ENCODE peak calls at places on chromosomes 1 and 21, in seven cellular contexts. Q is GM20000, F is stomach, C is cardiac muscle cell, D is psoas muscle, B is gastrocnemius medialis, H is HFFc6. N is an unnamed sample.

GRCh38 chr1:117363591-117364048 is 3.6 kb upstream of the MAN1A2 start:
- DNase-seq in Q (no peak), F (no peak), C (no peak), D (no peak), B (no peak), H (no peak), N (no peak)

GRCh38 chr1:59343576-59343840 is 46.6 kb downstream of the FGGY start:
- DNase-seq in Q (no peak), F (no peak), C (no peak), D (no peak), B (no peak), H (no peak), N (no peak)

GRCh38 chr1:223819730-223820514 is 25.8 kb downstream of the TP53BP2 start:
- DNase-seq in Q (no peak), F (no peak), C (peak; percentile 85), D (no peak), B (no peak), H (peak; percentile 24), N (no peak)

GRCh38 chr1:185393205-185393604 is 76.2 kb upstream of the IVNS1ABP start:
- DNase-seq in Q (no peak), F (no peak), C (no peak), D (no peak), B (no peak), H (no peak), N (no peak)

GRCh38 chr1:231827337-231828105 is 200.9 kb downstream of the DISC1 start:
- DNase-seq in Q (no peak), F (no peak), C (peak; percentile 76), D (no peak), B (no peak), H (peak; percentile 90), N (no peak)

GRCh38 chr1:52603301-52603675 is 1.1 kb downstream of the GPX7 start:
- DNase-seq in Q (peak; percentile 23), F (no peak), C (peak; percentile 31), D (no peak), B (no peak), H (no peak), N (no peak)

GRCh38 chr1:201593200-201593828 is 54.4 kb downstream of the NAV1 start:
- DNase-seq in Q (no peak), F (no peak), C (peak; percentile 97), D (peak; percentile 64), B (peak; percentile 35), H (peak; percentile 94), N (peak; percentile 82)

GRCh38 chr21:21712761-21713558 is 714.8 kb downstream of the NCAM2 start:
- DNase-seq in Q (no peak), F (no peak), C (peak; percentile 84), D (no peak), B (no peak), H (peak; percentile 40), N (no peak)

GRCh38 chr1:232273071-232273470 is 356.9 kb downstream of the SIPA1L2 start:
- DNase-seq in Q (no peak), F (no peak), C (peak; percentile 45), D (no peak), B (no peak), H (no peak), N (no peak)

GRCh38 chr21:37368536-37369279 is 2.1 kb downstream of the DYRK1A start:
- DNase-seq in Q (no peak), F (no peak), C (peak; percentile 28), D (no peak), B (no peak), H (peak; percentile 67), N (no peak)

GRCh38 chr1:206537141-206537540 is 29.8 kb downstream of the RASSF5 start:
- DNase-seq in Q (no peak), F (no peak), C (peak; percentile 44), D (no peak), B (no peak), H (no peak), N (no peak)

GRCh38 chr1:72442251-72442650 is 159.9 kb upstream of the NEGR1 start:
- DNase-seq in Q (no peak), F (no peak), C (peak; percentile 2), D (no peak), B (no peak), H (peak; percentile 15), N (no peak)

GRCh38 chr1:162892916-162893714 is 32.1 kb upstream of the CCDC190 start:
- DNase-seq in Q (no peak), F (no peak), C (peak; percentile 68), D (no peak), B (no peak), H (no peak), N (no peak)

GRCh38 chr1:184743062-184743756 is 11.4 kb downstream of the EDEM3 start:
- DNase-seq in Q (peak; percentile 35), F (no peak), C (peak; percentile 45), D (no peak), B (no peak), H (no peak), N (no peak)

GRCh38 chr1:152699746-152700145 is 1.6 kb downstream of the LCE2A start:
- DNase-seq in Q (no peak), F (no peak), C (no peak), D (no peak), B (no peak), H (peak; percentile 48), N (no peak)

GRCh38 chr21:43834146-43834905 is 30.7 kb upstream of the AGPAT3 start:
- DNase-seq in Q (no peak), F (no peak), C (no peak), D (no peak), B (no peak), H (no peak), N (no peak)

GRCh38 chr21:42855143-42855936 is 24.0 kb downstream of the WDR4 start:
- DNase-seq in Q (no peak), F (no peak), C (no peak), D (no peak), B (no peak), H (no peak), N (no peak)

GRCh38 chr1:156080598-156081173 is 1.6 kb downstream of the MEX3A start:
- DNase-seq in Q (no peak), F (no peak), C (no peak), D (no peak), B (no peak), H (no peak), N (no peak)

GRCh38 chr1:9406111-9406510 is 113.4 kb downstream of the SPSB1 start:
- DNase-seq in Q (peak; percentile 42), F (no peak), C (no peak), D (no peak), B (no peak), H (no peak), N (no peak)

GRCh38 chr1:240173836-240174235 is 82.2 kb downstream of the FMN2 start:
- DNase-seq in Q (no peak), F (no peak), C (no peak), D (no peak), B (no peak), H (peak; percentile 19), N (no peak)

GRCh38 chr1:15696956-15697521 is 12.9 kb downstream of the PLEKHM2 start:
- DNase-seq in Q (peak; percentile 85), F (no peak), C (no peak), D (no peak), B (no peak), H (no peak), N (no peak)

GRCh38 chr1:50873458-50874187 is 86.4 kb downstream of the FAF1 start:
- DNase-seq in Q (peak; percentile 58), F (peak; percentile 70), C (peak; percentile 74), D (no peak), B (peak; percentile 4), H (peak; percentile 21), N (peak; percentile 64)

GRCh38 chr1:154272999-154273563 is 652 bp downstream of the HAX1 start:
- DNase-seq in Q (no peak), F (no peak), C (no peak), D (no peak), B (no peak), H (no peak), N (no peak)

GRCh38 chr1:188599313-188599712 is 1770.6 kb downstream of the PLA2G4A start:
- DNase-seq in Q (no peak), F (no peak), C (no peak), D (no peak), B (no peak), H (no peak), N (no peak)
- TF ChIP-seq CTCF in Q (no peak), F (no peak), C (no peak), D (no peak), B (no peak), H (no peak), N (no peak)

DNA sequence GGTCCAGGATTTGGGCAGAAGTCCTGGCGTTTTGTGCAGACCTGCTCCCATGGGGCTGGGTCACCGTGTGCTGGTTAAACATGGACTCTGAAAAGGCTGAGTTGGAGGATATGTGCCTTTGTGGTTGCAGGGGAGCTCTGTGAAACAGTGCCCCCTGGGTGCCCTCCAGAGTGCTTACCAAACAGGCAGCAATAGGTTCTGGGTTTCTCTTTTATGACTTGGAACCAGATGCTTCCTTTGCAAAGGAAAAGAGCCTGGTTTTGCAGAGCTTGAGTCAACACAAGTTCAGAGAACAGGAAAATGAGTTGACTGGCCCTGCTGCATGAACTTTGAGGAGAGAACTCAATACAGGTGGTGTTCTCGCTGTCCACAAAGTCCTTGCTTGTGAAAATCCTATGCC is 288.9 kb downstream of the TM2D1 start:
- DNase-seq in Q (no peak), F (no peak), C (peak; percentile 51), D (no peak), B (no peak), H (no peak), N (no peak)
- TF ChIP-seq CTCF in Q (no peak), F (no peak), C (peak; percentile 33), D (peak; percentile 8), B (peak; percentile 17), H (peak; percentile 29), N (no peak)

GRCh38 chr1:235613617-235614016 is 36.0 kb downstream of the GNG4 start:
- DNase-seq in Q (no peak), F (no peak), C (no peak), D (no peak), B (no peak), H (no peak), N (no peak)

GRCh38 chr1:235617140-235617539 is 32.4 kb downstream of the GNG4 start:
- DNase-seq in Q (no peak), F (no peak), C (no peak), D (no peak), B (no peak), H (no peak), N (no peak)

GRCh38 chr1:235614442-235614954 is 35.1 kb downstream of the GNG4 start:
- DNase-seq in Q (no peak), F (no peak), C (no peak), D (no peak), B (no peak), H (no peak), N (no peak)

GRCh38 chr1:235612761-235613160 is 36.8 kb downstream of the GNG4 start:
- DNase-seq in Q (no peak), F (no peak), C (no peak), D (no peak), B (no peak), H (no peak), N (no peak)

GRCh38 chr1:235617808-235618207 is 31.8 kb downstream of the GNG4 start:
- DNase-seq in Q (no peak), F (no peak), C (peak; percentile 65), D (no peak), B (no peak), H (peak; percentile 78), N (no peak)
- TF ChIP-seq CTCF in Q (no peak), F (no peak), C (peak; percentile 46), D (no peak), B (no peak), H (peak; percentile 74), N (no peak)

GRCh38 chr21:29192999-29193563 is 62.6 kb downstream of the MAP3K7CL start:
- DNase-seq in Q (no peak), F (no peak), C (no peak), D (no peak), B (no peak), H (no peak), N (no peak)
- TF ChIP-seq CTCF in Q (no peak), F (no peak), C (no peak), D (no peak), B (no peak), H (no peak), N (no peak)

GRCh38 chr1:37720231-37721130 is 28.2 kb downstream of the CDCA8 start:
- DNase-seq in Q (no peak), F (no peak), C (no peak), D (no peak), B (no peak), H (no peak), N (no peak)
- TF ChIP-seq CTCF in Q (no peak), F (no peak), C (no peak), D (no peak), B (no peak), H (no peak), N (no peak)